ENCODE peak calls at places on chromosomes 11 and 22, in eight cellular contexts. I is osteocyte, H is nephron progenitor cell, X is HFFc6, B is cardiac fibroblast, Q is type B pancreatic cell, L is upper lobe of right lung, Y is left ventricle myocardium inferior. O is an unnamed sample.

GRCh38 chr11:288328-289144 is at the start of gene PGGHG:
- DNase-seq in I (no peak), H (peak), X (no peak), B (peak), Q (peak), L (peak), Y (peak), O (peak)

GRCh38 chr11:86861810-86862209 is 61.5 kb downstream of the PRSS23 start:
- DNase-seq in I (no peak), H (no peak), X (no peak), B (no peak), Q (no peak), L (no peak), Y (no peak), O (no peak)

GRCh38 chr22:19622061-19622441 is 92.3 kb upstream of the SEPTIN5 start:
- DNase-seq in I (no peak), H (no peak), X (no peak), B (no peak), Q (no peak), L (no peak), Y (no peak), O (no peak)

GRCh38 chr11:27977031-27977430 is 130.9 kb downstream of the KIF18A start:
- DNase-seq in I (no peak), H (no peak), X (no peak), B (no peak), Q (no peak), L (no peak), Y (no peak), O (no peak)

GRCh38 chr11:133525976-133526375 is 6.3 kb downstream of the OPCML start:
- DNase-seq in I (no peak), H (no peak), X (no peak), B (no peak), Q (no peak), L (no peak), Y (no peak), O (no peak)

GRCh38 chr11:11969380-11970215 is 38.8 kb downstream of the DKK3 start:
- DNase-seq in I (no peak), H (no peak), X (no peak), B (no peak), Q (peak), L (no peak), Y (peak), O (no peak)

GRCh38 chr11:118792642-118793124 is 1.7 kb upstream of the DDX6 start:
- DNase-seq in I (no peak), H (peak), X (peak), B (peak), Q (no peak), L (no peak), Y (peak), O (peak)

GRCh38 chr11:121466063-121466794 is 13.5 kb upstream of the SORL1-AS1 start:
- DNase-seq in I (peak), H (peak), X (peak), B (peak), Q (peak), L (peak), Y (peak), O (no peak)

GRCh38 chr22:25546751-25547150 is 17.7 kb upstream of the GRK3 start:
- DNase-seq in I (no peak), H (no peak), X (no peak), B (no peak), Q (no peak), L (no peak), Y (no peak), O (peak)

GRCh38 chr11:117413616-117414015 is 86.0 kb downstream of the CEP164 start:
- DNase-seq in I (no peak), H (no peak), X (no peak), B (no peak), Q (no peak), L (no peak), Y (no peak), O (no peak)

DNA sequence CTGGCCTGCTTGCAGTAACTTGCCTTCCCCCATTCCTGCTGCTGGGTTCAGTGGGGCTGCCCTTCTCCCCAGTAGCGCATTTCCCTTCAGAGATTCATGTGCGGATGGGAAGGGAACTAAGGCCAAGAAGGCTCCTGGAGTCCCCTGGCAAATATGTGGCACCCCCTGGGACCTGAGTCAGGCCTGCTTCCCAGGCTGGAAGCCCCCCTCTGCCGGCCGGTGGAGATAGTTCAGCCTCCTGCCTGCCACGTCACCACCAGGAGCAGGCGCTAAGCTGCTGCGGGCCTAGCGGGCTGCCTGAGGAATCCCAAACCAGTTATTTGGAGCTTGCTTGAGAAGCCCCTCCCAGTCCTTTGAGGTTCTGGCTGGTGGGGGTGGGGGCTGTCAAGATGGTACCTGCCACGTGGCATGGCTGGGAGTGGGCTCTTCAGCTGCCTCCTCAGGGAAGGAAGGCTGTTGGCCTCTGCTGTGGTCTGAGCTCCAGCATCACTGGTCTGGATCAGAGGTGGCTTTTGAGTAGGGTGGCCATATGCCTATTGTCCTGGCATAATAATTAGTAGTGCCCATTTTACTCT is 2.0 kb downstream of the SERPINH1 start:
- DNase-seq in I (peak), H (peak), X (peak), B (peak), Q (peak), L (peak), Y (peak), O (no peak)
- TF ChIP-seq CTCF in I (peak), H (peak), X (peak), B (peak), Q (peak), L (peak), Y (peak), O (no peak)

DNA sequence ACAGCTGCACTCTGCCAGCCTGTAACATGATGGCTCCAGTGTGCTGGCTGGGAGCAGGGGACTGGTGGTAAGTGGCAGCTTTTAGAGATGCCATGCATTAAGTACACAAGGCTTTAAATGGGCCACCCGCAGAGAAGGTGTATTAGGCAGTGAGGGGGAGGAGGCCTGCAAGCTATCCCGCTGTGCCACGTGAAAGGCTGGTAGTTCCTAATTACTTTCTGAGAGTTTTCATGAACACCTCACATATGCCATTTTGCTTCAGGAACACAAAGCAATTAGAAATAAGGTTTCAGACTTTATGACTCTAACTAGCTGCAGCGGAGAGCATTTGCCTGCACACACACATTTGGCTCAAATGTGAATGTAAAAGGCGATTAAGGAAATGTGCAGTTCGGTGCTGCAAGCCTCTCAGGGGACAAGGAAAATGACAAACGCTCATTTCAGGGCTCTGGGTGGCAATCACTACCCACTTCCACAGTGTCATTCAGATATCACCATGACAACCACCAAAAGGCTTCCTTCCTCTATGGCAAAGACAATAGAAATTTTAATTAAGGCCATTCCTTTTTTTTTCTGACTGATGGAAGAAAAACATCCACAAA is 116.7 kb downstream of the PLEKHA7 start:
- DNase-seq in I (no peak), H (no peak), X (no peak), B (no peak), Q (no peak), L (no peak), Y (no peak), O (no peak)
- TF ChIP-seq CTCF in I (no peak), H (no peak), X (no peak), B (no peak), Q (no peak), L (no peak), Y (no peak), O (no peak)

DNA sequence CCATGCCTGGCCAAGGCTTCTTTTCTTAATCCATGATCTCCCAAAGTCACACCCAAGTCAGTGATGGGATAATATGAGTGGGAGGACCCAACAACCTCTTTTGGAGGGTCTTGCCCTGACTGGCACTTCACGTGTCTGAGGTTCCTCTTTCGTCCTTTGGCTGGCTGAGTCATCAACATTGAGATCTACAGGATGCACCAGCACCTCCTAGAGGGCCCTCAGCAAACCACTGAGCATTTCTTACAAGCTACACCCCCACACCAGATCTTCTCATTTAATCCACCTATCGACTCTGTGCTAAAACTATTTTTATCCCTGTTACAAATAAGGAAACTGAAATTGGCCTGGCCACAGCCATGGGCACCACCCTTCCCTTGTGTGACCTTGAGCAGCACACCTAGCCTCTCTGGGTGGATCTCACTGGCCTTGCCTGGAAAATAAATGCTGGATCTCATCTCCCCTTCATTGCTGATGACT is 63.4 kb downstream of the FLI1 start:
- DNase-seq in I (no peak), H (no peak), X (peak), B (peak), Q (no peak), L (no peak), Y (no peak), O (peak)
- TF ChIP-seq CTCF in I (peak), H (no peak), X (peak), B (peak), Q (peak), L (peak), Y (peak), O (peak)

DNA sequence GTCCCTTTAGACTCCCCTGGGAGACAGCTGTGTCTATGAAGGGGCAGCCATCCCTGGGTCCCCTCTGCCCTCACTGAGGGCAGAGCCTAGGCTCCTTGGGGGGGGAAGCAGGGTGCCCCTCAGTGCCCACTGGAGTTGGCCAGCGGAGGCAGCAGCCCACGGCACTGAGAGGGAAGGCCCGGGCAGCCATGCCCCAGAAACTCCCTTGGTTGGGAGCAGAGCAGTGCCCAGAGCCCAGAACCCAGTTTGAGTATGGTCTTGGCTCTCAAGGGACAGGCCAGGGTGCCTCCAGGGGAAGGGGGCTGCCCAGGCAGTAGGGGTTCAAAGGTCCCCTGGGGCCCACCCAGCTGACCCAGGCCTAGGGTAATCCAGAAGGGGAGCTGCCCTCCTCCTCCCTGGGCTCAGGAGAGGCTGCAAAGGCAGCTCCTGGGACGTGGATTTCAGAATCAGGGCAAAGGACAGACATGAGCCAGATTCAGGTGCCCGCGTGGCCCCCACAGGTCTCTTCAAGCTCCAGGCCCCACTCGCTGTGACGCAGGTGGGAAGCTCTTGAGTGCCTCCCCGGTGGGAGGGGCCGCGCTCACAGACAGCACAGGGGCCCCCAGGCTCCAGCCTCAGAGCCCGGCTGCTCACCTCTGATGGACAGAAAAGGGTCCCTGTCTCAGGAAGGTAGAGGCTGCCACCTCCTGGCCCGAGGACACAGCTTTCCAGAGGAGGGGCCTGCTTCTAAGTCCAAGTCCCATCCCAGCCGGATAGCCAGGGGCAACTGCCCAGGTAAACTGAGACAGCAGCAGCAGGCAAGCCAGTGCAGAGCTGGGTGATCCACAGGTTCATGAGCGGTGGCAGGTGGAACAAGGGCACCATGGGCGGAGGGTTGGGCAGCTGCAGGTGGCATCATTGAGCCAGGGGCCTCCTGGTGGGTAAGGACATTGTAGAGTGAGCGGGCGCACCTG is 2.6 kb downstream of the C11orf21 start:
- DNase-seq in I (peak), H (peak), X (no peak), B (peak), Q (peak), L (peak), Y (no peak), O (peak)
- TF ChIP-seq CTCF in I (peak), H (peak), X (peak), B (peak), Q (peak), L (peak), Y (peak), O (no peak)

GRCh38 chr11:95586155-95586554 is 203.4 kb downstream of the FAM76B start:
- DNase-seq in I (no peak), H (no peak), X (no peak), B (no peak), Q (no peak), L (no peak), Y (no peak), O (no peak)

GRCh38 chr11:95585071-95585751 is 204.4 kb downstream of the FAM76B start:
- DNase-seq in I (no peak), H (no peak), X (peak), B (no peak), Q (no peak), L (no peak), Y (no peak), O (no peak)

GRCh38 chr11:95584180-95584579 is 205.4 kb downstream of the FAM76B start:
- DNase-seq in I (no peak), H (no peak), X (peak), B (peak), Q (no peak), L (no peak), Y (no peak), O (no peak)

GRCh38 chr11:95585752-95586077 is 203.9 kb downstream of the FAM76B start:
- DNase-seq in I (no peak), H (no peak), X (no peak), B (no peak), Q (no peak), L (no peak), Y (no peak), O (no peak)

GRCh38 chr11:95584589-95584988 is 205.0 kb downstream of the FAM76B start:
- DNase-seq in I (no peak), H (no peak), X (no peak), B (no peak), Q (no peak), L (no peak), Y (no peak), O (no peak)
- TF ChIP-seq CTCF in I (peak), H (no peak), X (no peak), B (no peak), Q (no peak), L (no peak), Y (no peak), O (no peak)